ENCODE peak calls at places on chromosomes 12 and 14, in ten cellular contexts. Q is activated CD8-positive, alpha-beta memory T cell treated with anti-CD3 and anti-CD28 coated beads, Interleukin-2, amount 50 U/mL, for 48 hours; E is NB4; H is upper lobe of left lung; L is H9; R is pulmonary artery endothelial cell; C is HT1080; M is CD8-positive, alpha-beta T cell; Y is ascending aorta; O is IMR-90. W is an unnamed sample.
A peak's percentile ranks its signal among the peaks of the same experiment; 100 is the strongest.

GRCh38 chr12:2501464-2502181 is 293.1 kb upstream of the FKBP4 start:
- DNase-seq in E (peak; percentile 81), R (no peak), Y (no peak), M (no peak), Q (no peak), H (no peak), L (no peak), O (no peak), C (no peak), W (no peak)

GRCh38 chr12:100031821-100032220 is 47.1 kb upstream of the ANKS1B start:
- DNase-seq in Q (no peak), C (no peak), R (no peak), E (no peak), O (no peak), Y (no peak), L (no peak), H (no peak), M (no peak), W (peak; percentile 8)

GRCh38 chr12:3145546-3146310 is 68.5 kb downstream of the TSPAN9 start:
- DNase-seq in M (no peak), L (no peak), R (no peak), O (no peak), H (no peak), Y (no peak), Q (no peak), E (no peak), C (no peak), W (no peak)

GRCh38 chr14:102029956-102030355 is 56.9 kb downstream of the HSP90AA1 start:
- DNase-seq in R (no peak), E (no peak), C (no peak), H (no peak), L (no peak), M (no peak), O (peak; percentile 90), Q (no peak), Y (no peak), W (no peak)

GRCh38 chr14:57057803-57058202 is 210.9 kb downstream of the EXOC5 start:
- DNase-seq in R (no peak), L (no peak), H (peak; percentile 46), Q (no peak), O (no peak), E (no peak), M (no peak), C (no peak), Y (no peak), W (no peak)

GRCh38 chr12:93591137-93591868 is 18.8 kb downstream of the SOCS2 start:
- DNase-seq in O (peak; percentile 87), L (peak; percentile 67), H (peak; percentile 83), R (no peak), C (peak; percentile 73), Y (peak; percentile 62), Q (peak; percentile 62), E (peak; percentile 87), M (peak; percentile 8), W (peak; percentile 43)

GRCh38 chr14:106821119-106821518 is 1294.7 kb downstream of the TMEM121 start:
- DNase-seq in R (no peak), Q (no peak), O (no peak), C (no peak), H (no peak), E (no peak), L (no peak), Y (no peak), M (no peak), W (no peak)

GRCh38 chr12:128961308-128961923 is 108.1 kb downstream of the GLT1D1 start:
- DNase-seq in O (no peak), R (no peak), Y (no peak), C (no peak), E (no peak), M (no peak), L (no peak), Q (no peak), H (no peak), W (no peak)

GRCh38 chr14:76782115-76782884 is 21.0 kb downstream of the VASH1 start:
- DNase-seq in O (no peak), H (no peak), E (no peak), Q (peak; percentile 49), L (peak; percentile 14), R (no peak), Y (no peak), M (no peak), C (no peak), W (no peak)

GRCh38 chr14:71139058-71139946 is 232.0 kb downstream of the PCNX1 start:
- DNase-seq in H (peak; percentile 45), Q (peak; percentile 85), O (peak; percentile 48), M (peak; percentile 36), L (peak; percentile 72), Y (no peak), R (no peak), C (peak; percentile 61), E (peak; percentile 60), W (no peak)

GRCh38 chr12:56236985-56237384 is 7.1 kb downstream of the SLC39A5 start:
- DNase-seq in R (no peak), L (no peak), Q (no peak), M (no peak), C (no peak), E (no peak), H (no peak), O (no peak), Y (no peak), W (no peak)

GRCh38 chr12:79535751-79536150 is 155.0 kb downstream of the PAWR start:
- DNase-seq in L (no peak), O (no peak), H (no peak), Q (no peak), Y (no peak), C (no peak), R (no peak), M (no peak), E (no peak), W (no peak)

GRCh38 chr12:100326208-100326607 is 30.7 kb upstream of the SLC17A8 start:
- DNase-seq in M (no peak), E (no peak), Q (no peak), R (no peak), L (no peak), Y (no peak), H (no peak), C (no peak), O (peak; percentile 11), W (no peak)

GRCh38 chr14:50530358-50530757 is 2.0 kb downstream of the MAP4K5 start:
- DNase-seq in M (no peak), Y (no peak), Q (no peak), C (peak; percentile 50), L (no peak), O (peak; percentile 69), E (no peak), R (no peak), H (no peak), W (no peak)

GRCh38 chr12:119838781-119839180 is 38.3 kb downstream of the CIT start:
- DNase-seq in E (no peak), Y (no peak), Q (no peak), M (no peak), C (no peak), L (no peak), R (no peak), H (no peak), O (no peak), W (no peak)

GRCh38 chr12:112112423-112113132 is 4.0 kb upstream of the NAA25 start:
- DNase-seq in Y (no peak), E (no peak), O (no peak), Q (peak; percentile 53), M (no peak), C (peak; percentile 25), H (peak; percentile 80), L (peak; percentile 65), R (no peak), W (no peak)

GRCh38 chr14:21258194-21258888 is 10.9 kb downstream of the HNRNPC start:
- DNase-seq in R (no peak), O (no peak), Q (no peak), Y (no peak), L (no peak), H (no peak), M (no peak), C (no peak), E (no peak), W (no peak)

GRCh38 chr12:77998236-77998786 is 167.6 kb downstream of the NAV3 start:
- DNase-seq in C (no peak), Q (no peak), Y (no peak), R (no peak), L (no peak), O (no peak), H (no peak), M (no peak), E (no peak), W (no peak)

GRCh38 chr12:68279227-68280054 is 26.0 kb upstream of the IL22 start:
- DNase-seq in E (no peak), L (no peak), H (peak; percentile 21), M (no peak), C (no peak), Y (no peak), Q (no peak), R (no peak), O (peak; percentile 28), W (no peak)

GRCh38 chr14:70045715-70046535 is 142.8 kb downstream of the SLC8A3 start:
- DNase-seq in H (peak; percentile 58), O (peak; percentile 48), C (peak; percentile 83), L (peak; percentile 90), E (peak; percentile 70), R (peak; percentile 15), Q (no peak), Y (no peak), M (no peak), W (no peak)

GRCh38 chr12:95574799-95575452 is 23.6 kb upstream of the USP44 start:
- DNase-seq in H (no peak), R (no peak), C (peak; percentile 46), Y (no peak), L (no peak), Q (no peak), O (peak; percentile 64), M (no peak), E (peak; percentile 45), W (no peak)

GRCh38 chr12:93419388-93420034 is 22.2 kb downstream of the UBE2N start:
- DNase-seq in M (no peak), E (peak; percentile 72), Y (no peak), O (peak; percentile 75), C (peak; percentile 39), H (no peak), R (peak; percentile 45), Q (no peak), L (no peak), W (peak; percentile 26)

GRCh38 chr14:38951451-38951850 is 151.6 kb downstream of the SEC23A start:
- DNase-seq in E (no peak), C (no peak), R (no peak), Y (no peak), M (no peak), O (peak; percentile 38), H (no peak), L (no peak), Q (no peak), W (peak; percentile 52)

W was measured in BJ.